ENCODE peak calls at places on chromosomes 3 and 15, in four cellular contexts. B is brain microvascular endothelial cell, S is body of pancreas, X is cardiac muscle cell. V is an unnamed sample.

GRCh38 chr3:183980408-183980807 is 37.3 kb downstream of the ABCC5 start:
- DNase-seq in B (no peak), S (peak; percentile 40), X (no peak), V (no peak)

GRCh38 chr15:90481023-90481422 is 48.7 kb upstream of the CRTC3 start:
- DNase-seq in B (no peak), S (no peak), X (peak; percentile 48), V (no peak)

GRCh38 chr3:65955792-65956477 is 82.8 kb downstream of the MAGI1 start:
- DNase-seq in B (peak; percentile 81), S (no peak), X (peak; percentile 40), V (peak; percentile 23)

GRCh38 chr3:141940204-141940776 is 63.8 kb downstream of the ATP1B3 start:
- DNase-seq in B (peak; percentile 53), S (peak; percentile 40), X (peak; percentile 59), V (no peak)

GRCh38 chr3:46943237-46944187 is 33.0 kb downstream of the CCDC12 start:
- DNase-seq in B (no peak), S (peak; percentile 84), X (no peak), V (no peak)

GRCh38 chr15:31554261-31554660 is 227.6 kb downstream of the KLF13 start:
- DNase-seq in B (peak; percentile 72), S (no peak), X (peak; percentile 93), V (peak; percentile 82)

GRCh38 chr15:101122806-101123205 is 129.0 kb downstream of the CHSY1 start:
- DNase-seq in B (no peak), S (no peak), X (no peak), V (no peak)

GRCh38 chr15:34439878-34440277 is 2.3 kb upstream of the GOLGA8A start:
- DNase-seq in B (no peak), S (no peak), X (no peak), V (no peak)

GRCh38 chr15:100520132-100520921 is 8.4 kb downstream of the CERS3 start:
- DNase-seq in B (no peak), S (no peak), X (no peak), V (no peak)

GRCh38 chr15:88954431-88955277 is 41.5 kb upstream of the MFGE8 start:
- DNase-seq in B (peak; percentile 24), S (no peak), X (peak; percentile 90), V (no peak)
- H3K27ac ChIP-seq in B (no peak overlapping the region), S (no peak overlapping the region), X (no peak overlapping the region), V (no peak overlapping the region)

DNA sequence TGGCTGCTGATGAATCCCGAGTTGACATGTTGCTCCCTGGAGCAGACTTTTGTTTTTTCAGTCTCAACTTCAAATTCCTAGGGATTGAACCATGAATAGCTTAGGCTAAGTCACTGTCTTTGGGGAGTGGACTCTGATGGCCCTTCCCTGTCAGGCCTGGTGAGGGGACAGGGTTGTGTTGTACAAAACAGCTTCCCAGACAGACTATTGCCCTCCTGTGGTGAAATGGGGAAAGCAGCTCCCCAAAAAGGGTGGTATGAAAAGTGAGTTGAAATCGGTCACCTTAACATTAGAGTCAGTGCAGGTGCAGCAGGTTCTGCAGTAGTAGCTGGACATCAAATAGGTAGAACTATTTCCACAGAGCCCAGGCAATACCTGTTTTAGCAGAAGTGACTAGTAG is 775.6 kb downstream of the ROBO2 start:
- DNase-seq in B (no peak), S (no peak), X (no peak), V (no peak)
- TF ChIP-seq CTCF in B (peak; percentile 52), S (no peak), X (no peak), V (peak; percentile 33)

GRCh38 chr3:147415819-147416218 is 6.7 kb downstream of the ZIC1 start:
- DNase-seq in B (peak; percentile 24), S (no peak), X (no peak), V (no peak)
- H3K27ac ChIP-seq in B (no peak overlapping the region), S (no peak overlapping the region), X (no peak overlapping the region), V (no peak overlapping the region)

DNA sequence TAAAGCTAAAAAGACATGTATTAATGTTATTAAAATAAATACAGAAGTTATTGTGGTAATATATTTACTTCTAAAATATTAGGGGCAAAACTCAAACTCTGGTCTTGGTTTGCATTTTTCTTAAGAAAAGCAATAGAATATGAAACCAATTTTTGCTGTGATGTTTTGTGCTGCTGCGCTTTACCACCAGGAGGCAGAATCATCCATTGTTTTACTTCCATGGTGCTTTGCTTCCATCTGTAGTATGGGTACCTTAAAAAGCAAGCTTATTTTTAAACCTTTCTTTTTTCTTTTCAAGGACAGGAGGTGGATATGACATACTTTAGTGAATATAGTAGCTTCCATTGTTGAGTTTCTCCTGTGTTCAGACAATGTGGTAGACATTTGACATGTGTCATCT is 46.6 kb upstream of the MRPL3 start:
- DNase-seq in B (no peak), S (no peak), X (no peak), V (no peak)
- TF ChIP-seq CTCF in B (peak; percentile 60), S (no peak), X (peak; percentile 41), V (peak; percentile 41)

DNA sequence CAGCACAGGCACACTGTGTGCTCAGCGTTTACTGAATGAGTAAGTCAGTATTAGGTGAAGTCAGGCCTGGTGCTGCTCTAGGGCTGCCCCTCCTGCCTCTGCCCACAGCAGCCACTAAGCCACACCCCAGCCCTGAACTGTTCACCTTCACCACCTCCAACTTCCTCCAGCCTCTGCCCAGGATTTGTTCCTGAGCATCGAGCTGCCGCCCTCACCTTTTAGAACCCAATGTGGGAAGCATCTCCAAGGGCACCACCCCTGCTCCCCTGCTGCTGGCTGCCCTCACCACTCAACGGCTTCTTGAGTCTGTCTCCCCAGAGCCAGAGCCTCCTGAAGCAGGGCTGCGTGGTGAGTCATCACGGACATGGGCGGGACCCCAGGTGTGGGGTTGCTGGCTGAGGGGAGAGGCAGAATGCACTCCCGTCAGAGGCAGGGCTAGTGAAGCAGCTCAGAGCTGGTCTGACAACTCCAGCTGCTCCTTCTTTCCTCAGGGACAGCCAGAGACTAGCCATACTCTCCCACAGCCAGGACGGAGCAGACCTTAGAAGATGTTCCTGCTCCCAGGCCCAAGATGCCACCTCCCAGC is 5.8 kb downstream of the HYAL2 start:
- DNase-seq in B (no peak), S (no peak), X (no peak), V (no peak)
- H3K27ac ChIP-seq in B (no peak overlapping the region), S (no peak overlapping the region), X (no peak overlapping the region), V (no peak overlapping the region)

GRCh38 chr3:63364495-63364894 is 86.4 kb downstream of the SYNPR start:
- DNase-seq in B (peak; percentile 52), S (no peak), X (peak; percentile 68), V (no peak)

GRCh38 chr3:63370094-63370493 is 92.0 kb downstream of the SYNPR start:
- DNase-seq in B (no peak), S (no peak), X (no peak), V (no peak)

DNA sequence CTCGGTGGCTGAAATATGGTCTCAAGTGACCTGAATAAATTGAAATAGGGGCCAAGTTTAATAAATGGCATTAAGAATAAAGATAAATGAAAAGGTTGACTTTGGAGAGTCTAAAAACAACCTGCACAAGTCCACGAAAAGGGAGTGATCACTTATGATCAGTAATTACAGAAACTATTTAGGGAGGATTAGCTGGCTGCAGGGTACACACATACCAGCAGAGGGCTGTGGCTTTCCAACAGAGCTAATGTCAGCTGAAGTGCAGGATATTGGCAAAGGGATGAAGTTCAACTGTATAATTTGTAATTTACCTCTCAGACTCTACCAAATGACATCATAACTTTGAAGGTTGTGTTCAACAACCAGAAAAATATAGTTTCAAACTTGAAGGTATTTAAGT is 86.8 kb downstream of the SYNPR start:
- DNase-seq in B (no peak), S (no peak), X (peak; percentile 13), V (no peak)
- TF ChIP-seq CTCF in B (peak; percentile 69), S (peak; percentile 8), X (peak; percentile 20), V (no peak)

GRCh38 chr3:71101014-71101413 is 482.5 kb downstream of the FOXP1 start:
- DNase-seq in B (no peak), S (no peak), X (no peak), V (no peak)
- H3K27ac ChIP-seq in B (peak overlapping the region; percentile 100), S (no peak overlapping the region), X (no peak overlapping the region), V (peak overlapping the region; percentile 90)

GRCh38 chr3:55036883-55037577 is 109.2 kb upstream of the LRTM1 start:
- DNase-seq in B (no peak), S (no peak), X (no peak), V (no peak)

GRCh38 chr3:55042591-55042990 is 114.7 kb upstream of the LRTM1 start:
- DNase-seq in B (no peak), S (no peak), X (peak; percentile 27), V (no peak)
- TF ChIP-seq CTCF in B (peak; percentile 39), S (no peak), X (no peak), V (peak; percentile 6)

GRCh38 chr3:123586131-123586530 is 1.3 kb upstream of the HACD2 start:
- DNase-seq in B (peak; percentile 61), S (peak; percentile 43), X (peak; percentile 63), V (no peak)
- H3K27ac ChIP-seq in B (peak overlapping the region; percentile 82), S (peak overlapping the region; percentile 96), X (peak overlapping the region; percentile 97), V (peak overlapping the region; percentile 90)

DNA sequence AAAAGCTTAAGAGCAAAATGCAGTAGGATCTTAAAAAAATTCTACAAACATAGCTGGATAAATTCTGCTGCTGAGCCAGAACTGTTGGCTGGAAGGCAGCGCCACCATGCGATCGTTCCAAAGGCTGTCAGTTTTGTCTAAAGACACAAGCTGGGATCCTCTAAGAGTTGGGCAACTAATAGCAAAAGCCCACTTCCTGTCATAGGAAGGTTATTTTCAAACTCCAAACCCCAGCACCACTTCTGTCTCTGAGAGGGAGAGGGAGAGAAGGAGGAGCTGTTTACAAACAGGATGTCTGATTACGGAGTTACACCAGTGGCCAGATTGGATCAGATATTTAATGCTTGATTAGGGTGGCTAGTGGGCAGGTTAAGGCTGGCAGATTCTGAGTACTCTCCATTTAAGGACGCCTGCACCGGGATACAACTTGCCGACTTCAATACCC is 44.0 kb downstream of the EIF4E3 start:
- DNase-seq in B (peak; percentile 75), S (peak; percentile 69), X (peak; percentile 89), V (peak; percentile 47)
- TF ChIP-seq CTCF in B (peak; percentile 95), S (peak; percentile 75), X (peak; percentile 88), V (peak; percentile 91)

V was measured in AG04450.